ENCODE peak calls at places on chromosomes 3 and 15, in seven cellular contexts. N is thoracic aorta, R is Peyer's patch, U is stomach, M is ovary, C is left ventricle myocardium inferior, X is transverse colon. L is an unnamed sample. For H3K4me1, the result is how much of the 10 kb centered on the place peaks cover.

GRCh38 chr3:135142530-135142929 is 347.5 kb downstream of the EPHB1 start:
- DNase-seq in C (no peak), M (no peak), N (no peak), R (no peak), X (no peak), U (no peak), L (no peak)

GRCh38 chr3:67653425-67654098 is 850 bp downstream of the SUCLG2 start:
- DNase-seq in X (no peak), N (no peak), U (no peak), M (no peak), R (no peak), C (no peak), L (no peak)

GRCh38 chr3:36695769-36696137 is 68.6 kb downstream of the DCLK3 start:
- DNase-seq in X (no peak), R (no peak), U (no peak), M (no peak), C (no peak), N (no peak), L (no peak)

GRCh38 chr3:58238830-58239229 is 1.2 kb downstream of the ABHD6 start:
- DNase-seq in N (no peak), R (no peak), U (no peak), X (no peak), M (no peak), C (no peak), L (no peak)

GRCh38 chr3:15645740-15646490 is 44.4 kb downstream of the BTD start:
- DNase-seq in U (no peak), R (no peak), X (no peak), C (no peak), N (peak), M (no peak), L (peak)

GRCh38 chr15:87120555-87120954 is 1040.9 kb downstream of the AGBL1 start:
- DNase-seq in U (no peak), N (no peak), X (no peak), M (no peak), C (no peak), R (no peak), L (no peak)

GRCh38 chr3:46948830-46949671 is 27.5 kb downstream of the CCDC12 start:
- DNase-seq in C (peak), U (peak), N (no peak), R (peak), M (no peak), X (peak), L (peak)

GRCh38 chr3:161339517-161340500 is 31.5 kb downstream of the SPTSSB start:
- DNase-seq in X (no peak), C (no peak), U (no peak), N (no peak), R (no peak), M (no peak), L (peak)

GRCh38 chr3:32018723-32019564 is 37.4 kb downstream of the ZNF860 start:
- DNase-seq in R (no peak), N (no peak), M (no peak), U (no peak), X (no peak), C (no peak), L (no peak)

GRCh38 chr3:17912011-17912760 is 169.8 kb upstream of the TBC1D5 start:
- DNase-seq in X (no peak), U (no peak), C (no peak), N (no peak), M (no peak), R (no peak), L (no peak)

GRCh38 chr3:45681846-45682245 is 7.3 kb upstream of the SACM1L start:
- DNase-seq in X (no peak), R (no peak), N (no peak), U (no peak), C (no peak), M (no peak), L (no peak)

GRCh38 chr15:31361764-31362120 is 35.1 kb downstream of the KLF13 start:
- DNase-seq in R (no peak), M (no peak), N (no peak), C (no peak), U (no peak), X (no peak), L (no peak)

GRCh38 chr3:13688824-13689223 is 139.9 kb downstream of the FBLN2 start:
- DNase-seq in M (no peak), X (no peak), R (no peak), U (no peak), N (no peak), C (no peak), L (no peak)

GRCh38 chr3:159787191-159787590 is 201.4 kb upstream of the IL12A start:
- DNase-seq in N (no peak), C (no peak), U (no peak), M (no peak), X (peak), R (no peak), L (peak)

GRCh38 chr3:178823556-178824229 is 247.9 kb downstream of the ZMAT3 start:
- DNase-seq in U (no peak), N (no peak), R (no peak), M (peak), X (no peak), C (no peak), L (peak)

GRCh38 chr3:127406309-127407025 is 118.6 kb upstream of the PRR20G start:
- DNase-seq in M (no peak), N (no peak), R (peak), U (peak), X (peak), C (peak), L (no peak)

GRCh38 chr15:91942676-91943417 is 89.3 kb downstream of the SLCO3A1 start:
- DNase-seq in M (peak), U (peak), C (peak), N (peak), R (no peak), X (peak), L (no peak)

DNA sequence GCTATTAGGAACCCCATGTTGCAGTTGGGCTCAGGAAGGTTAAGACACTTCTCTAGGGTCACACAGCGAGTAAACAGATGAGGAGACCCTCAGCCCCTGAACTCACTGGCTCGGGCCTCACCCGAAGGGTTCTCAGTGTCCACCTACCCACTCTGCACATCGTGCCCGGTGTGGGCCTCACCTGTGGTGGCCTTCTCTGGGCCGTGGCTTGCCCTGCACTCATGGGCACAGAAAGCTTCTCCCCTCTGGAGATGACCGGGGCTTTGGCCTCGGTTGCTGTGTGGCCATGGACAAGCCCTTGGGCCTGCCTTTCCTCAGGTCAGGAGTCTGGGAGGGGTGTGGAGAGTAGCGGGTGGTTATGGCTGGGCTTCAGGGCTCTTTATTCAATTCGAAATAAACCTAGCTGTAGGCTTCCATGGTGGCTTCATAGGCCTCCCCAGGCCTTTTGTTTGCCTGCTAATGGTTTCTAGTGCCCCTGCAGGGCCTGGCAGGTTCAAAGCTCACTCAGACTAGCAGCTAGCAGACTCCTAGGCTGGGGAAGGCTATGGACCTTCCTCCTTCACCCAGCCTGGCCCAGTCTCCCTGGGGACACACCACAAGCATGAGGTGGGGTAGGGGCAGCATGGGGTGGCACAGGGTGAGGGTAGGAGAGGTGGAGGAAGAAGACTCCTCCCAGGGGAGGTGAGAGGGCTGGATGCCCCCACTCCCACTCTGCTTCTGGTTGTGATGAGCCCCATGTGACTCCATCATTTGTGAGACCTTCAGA is 103.1 kb downstream of the LINGO1 start:
- DNase-seq in X (no peak), M (peak), N (no peak), U (no peak), R (no peak), C (no peak), L (no peak)
- H3K27ac ChIP-seq in X (no peak), M (no peak), N (no peak), U (no peak), R (no peak), C (peak), L (no peak)

GRCh38 chr3:8974458-8974857 is 11.2 kb upstream of the RAD18 start:
- DNase-seq in R (no peak), U (no peak), M (no peak), N (no peak), X (no peak), C (no peak), L (no peak)
- H3K4me3 ChIP-seq in R (no peak), U (no peak), M (no peak), N (no peak), X (no peak), C (no peak), L (no peak)

GRCh38 chr3:150745832-150746231 is 17.1 kb downstream of the SIAH2 start:
- DNase-seq in C (no peak), N (no peak), U (no peak), R (no peak), X (no peak), M (no peak), L (no peak)
- H3K4me1 ChIP-seq in C (half or more), N (half or more), U (half or more), R (under half), X (under half), M (under half), L (under half)

GRCh38 chr3:143421556-143421955 is 302.0 kb downstream of the CHST2 start:
- DNase-seq in R (no peak), M (no peak), N (no peak), X (no peak), C (no peak), U (no peak), L (no peak)

GRCh38 chr3:143428351-143428750 is 308.8 kb downstream of the CHST2 start:
- DNase-seq in C (no peak), U (no peak), X (no peak), M (no peak), R (no peak), N (no peak), L (no peak)

GRCh38 chr3:143429628-143430514 is 310.3 kb downstream of the CHST2 start:
- DNase-seq in M (no peak), R (no peak), N (no peak), C (no peak), U (no peak), X (no peak), L (no peak)

GRCh38 chr3:143427626-143428025 is 308.1 kb downstream of the CHST2 start:
- DNase-seq in X (no peak), N (no peak), M (no peak), U (no peak), R (no peak), C (no peak), L (no peak)

GRCh38 chr3:143424874-143425273 is 305.3 kb downstream of the CHST2 start:
- DNase-seq in U (no peak), M (no peak), R (no peak), N (no peak), C (no peak), X (no peak), L (no peak)
- H3K27ac ChIP-seq in U (no peak), M (no peak), R (no peak), N (no peak), C (no peak), X (no peak), L (no peak)

DNA sequence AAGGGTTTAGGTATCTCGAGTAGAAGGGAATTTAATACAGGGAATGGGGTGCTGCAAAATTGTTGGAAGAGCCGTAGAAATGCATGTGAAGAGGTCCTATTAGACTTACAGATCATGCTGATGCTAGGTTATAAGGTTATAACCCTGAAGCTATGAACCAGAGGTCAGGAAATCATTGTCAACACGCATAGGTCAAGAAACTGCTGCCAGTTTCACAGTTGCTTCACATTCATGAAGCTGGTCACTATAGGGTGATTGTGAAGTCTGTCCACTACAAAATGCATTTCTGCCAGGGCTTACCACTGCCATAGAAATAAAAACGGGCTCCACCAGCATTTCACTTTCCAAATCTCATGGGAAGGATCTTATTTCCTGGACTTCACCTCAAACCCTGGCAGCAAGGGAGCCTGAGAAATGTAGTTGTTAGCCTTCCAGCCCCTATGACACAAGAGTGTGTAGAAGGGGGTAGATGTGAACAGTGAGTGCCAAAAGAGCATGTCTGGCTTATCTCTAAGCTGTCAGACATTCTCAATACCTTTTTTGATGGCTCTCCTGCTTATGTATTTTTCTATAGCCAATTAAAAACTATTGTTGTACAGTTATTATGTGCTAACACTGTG is 148.5 kb upstream of the TSC22D2 start:
- DNase-seq in R (no peak), M (no peak), C (no peak), U (no peak), X (no peak), N (no peak), L (no peak)
- H3K4me3 ChIP-seq in R (no peak), M (no peak), C (no peak), U (no peak), X (no peak), N (no peak), L (no peak)

DNA sequence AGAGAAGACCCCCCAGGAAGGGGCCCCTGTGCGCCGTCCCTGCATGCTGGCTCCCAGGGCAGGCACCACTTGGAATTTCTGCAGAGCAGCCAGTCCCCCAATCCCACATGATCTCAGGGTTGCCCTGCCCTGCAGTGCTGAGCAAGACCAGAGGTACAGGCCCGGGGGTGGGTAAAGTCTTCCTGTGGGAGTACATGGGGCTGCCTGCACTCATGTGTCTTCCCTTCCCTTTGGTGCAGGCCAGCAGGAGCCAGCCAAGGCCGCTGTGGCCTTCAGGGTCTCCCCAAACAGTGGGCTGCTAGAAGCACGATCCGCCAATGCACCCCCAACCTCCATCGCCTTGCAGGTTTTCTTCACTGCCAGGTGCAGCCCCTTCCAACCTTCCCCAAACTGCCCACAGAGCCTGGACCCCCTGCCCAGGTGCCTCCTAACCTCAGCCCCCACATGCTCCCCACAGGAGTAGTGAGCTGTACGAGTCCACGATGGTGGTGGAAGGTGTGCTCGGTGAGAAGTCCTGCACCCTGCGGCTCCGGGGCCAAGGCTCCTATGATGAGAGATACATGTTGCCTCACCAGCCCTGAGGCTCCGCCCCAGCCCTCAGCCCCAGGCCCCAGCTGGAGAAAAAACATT is 15.0 kb downstream of the ACAA1 start:
- DNase-seq in X (no peak), R (peak), U (peak), N (no peak), M (no peak), C (no peak), L (no peak)
- H3K4me1 ChIP-seq in X (under half), R (under half), U (under half), N (under half), M (under half), C (under half), L (under half)

DNA sequence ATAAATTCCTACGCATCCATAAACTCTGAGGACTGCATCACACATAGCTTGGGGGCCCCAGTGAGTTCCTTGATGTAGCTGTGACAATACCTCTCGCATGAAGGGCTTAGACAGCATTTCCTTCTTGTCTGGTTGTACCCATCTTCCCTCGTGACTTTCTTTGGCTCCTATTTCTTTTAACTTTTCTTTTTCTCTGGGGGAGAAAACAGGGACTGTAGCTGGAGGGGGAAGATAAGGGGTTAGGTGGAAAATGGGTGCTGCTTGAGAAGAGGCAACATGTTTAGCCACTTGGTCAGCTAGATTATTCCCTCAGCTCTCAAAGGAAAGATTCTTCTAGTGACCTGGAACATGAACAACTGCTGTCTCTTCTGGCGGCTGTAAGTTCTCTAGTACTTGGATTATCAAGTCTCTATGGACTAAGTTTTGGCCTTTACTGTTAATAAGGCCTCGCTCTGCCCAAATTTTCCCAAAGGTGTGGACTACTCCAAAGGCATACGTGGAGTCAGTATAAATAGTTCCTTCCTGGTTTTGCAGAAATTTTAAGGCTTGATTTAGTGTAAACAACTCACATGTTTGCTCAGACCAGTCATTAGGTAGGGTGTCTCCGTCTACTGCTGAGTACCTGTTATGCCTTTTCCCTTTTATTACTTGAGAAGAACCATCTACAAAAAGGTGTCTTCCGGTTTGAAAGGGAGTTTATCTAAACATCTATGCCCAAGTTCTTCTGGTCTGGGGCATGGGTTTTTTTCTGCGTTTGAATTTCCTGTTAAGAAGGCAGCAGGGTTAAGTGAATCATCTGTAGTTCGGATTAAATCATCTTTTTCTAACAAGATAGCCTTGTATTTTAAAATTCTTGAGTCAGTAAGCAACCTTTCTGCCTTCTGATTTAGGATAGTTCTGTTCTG is 21.0 kb upstream of the ATG7 start:
- DNase-seq in M (no peak), X (no peak), U (no peak), N (no peak), R (no peak), C (no peak), L (no peak)
- H3K27ac ChIP-seq in M (no peak), X (peak), U (no peak), N (no peak), R (no peak), C (no peak), L (no peak)

DNA sequence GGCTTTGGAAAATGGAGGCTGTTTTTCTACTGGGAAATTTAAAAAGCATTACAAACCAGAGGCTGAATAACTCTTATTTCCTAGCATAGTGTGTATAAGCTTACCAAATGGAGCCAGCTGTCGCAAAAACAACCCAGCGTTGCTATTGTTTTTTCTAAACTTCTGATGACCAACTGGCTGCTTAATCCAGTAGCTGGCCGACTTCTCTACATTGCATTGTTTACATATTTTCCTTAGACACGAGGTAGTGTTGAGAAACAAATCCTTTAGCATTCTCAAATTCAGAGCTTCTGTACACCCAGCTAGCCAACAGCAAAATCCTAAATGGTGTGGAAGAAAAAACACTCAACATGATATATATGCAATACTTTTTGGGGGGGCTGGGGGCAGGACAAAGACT is 161.0 kb upstream of the ADAMTS9 start:
- DNase-seq in X (peak), M (no peak), U (peak), R (no peak), N (no peak), C (no peak), L (peak)
- H3K4me3 ChIP-seq in X (no peak), M (no peak), U (no peak), R (no peak), N (no peak), C (no peak), L (no peak)